ENCODE peak calls at places on chromosomes 11 and 22, in six cellular contexts. U, S, F, C, Q and P are unnamed samples.

GRCh38 chr11:10451399-10452116 is 3.5 kb upstream of the AMPD3 start:
- DNase-seq in U (no peak), S (no peak), F (no peak), C (no peak), Q (no peak), P (no peak)

GRCh38 chr11:12617632-12618031 is 56.6 kb upstream of the TEAD1 start:
- DNase-seq in U (no peak), S (no peak), F (no peak), C (no peak), Q (no peak), P (no peak)

GRCh38 chr11:76629133-76629852 is 41.3 kb downstream of the LRRC32 start:
- DNase-seq in U (peak), S (no peak), F (no peak), C (peak), Q (no peak), P (no peak)

GRCh38 chr11:12430912-12431311 is 53.5 kb downstream of the PARVA start:
- DNase-seq in U (peak), S (no peak), F (peak), C (peak), Q (peak), P (no peak)

GRCh38 chr11:114553642-114554041 is 6.0 kb downstream of the NXPE1 start:
- DNase-seq in U (peak), S (no peak), F (no peak), C (no peak), Q (no peak), P (no peak)

GRCh38 chr22:38700271-38700788 is 413 bp downstream of the JOSD1 start:
- DNase-seq in U (peak), S (no peak), F (no peak), C (peak), Q (no peak), P (no peak)

GRCh38 chr22:36362819-36363377 is 24.9 kb downstream of the MYH9 start:
- DNase-seq in U (peak), S (no peak), F (no peak), C (no peak), Q (no peak), P (no peak)

GRCh38 chr11:72787262-72788104 is 6.4 kb downstream of the STARD10 start:
- DNase-seq in U (no peak), S (no peak), F (peak), C (no peak), Q (no peak), P (no peak)

GRCh38 chr11:79708319-79708928 is 267.6 kb upstream of the TENM4 start:
- DNase-seq in U (peak), S (peak), F (peak), C (peak), Q (no peak), P (no peak)

GRCh38 chr22:29798318-29798717 is 31.1 kb downstream of the UQCR10 start:
- DNase-seq in U (no peak), S (no peak), F (no peak), C (peak), Q (no peak), P (no peak)

GRCh38 chr11:130121430-130121978 is 38.1 kb upstream of the ST14 start:
- DNase-seq in U (peak), S (no peak), F (no peak), C (peak), Q (no peak), P (no peak)

GRCh38 chr11:134890446-134890845 is 478.4 kb upstream of the B3GAT1 start:
- DNase-seq in U (no peak), S (no peak), F (no peak), C (no peak), Q (no peak), P (no peak)

GRCh38 chr22:41361716-41362310 is 19.9 kb upstream of the TEF start:
- DNase-seq in U (peak), S (no peak), F (no peak), C (peak), Q (no peak), P (no peak)

GRCh38 chr22:20532256-20532993 is 25.0 kb downstream of the MED15 start:
- DNase-seq in U (peak), S (no peak), F (no peak), C (no peak), Q (no peak), P (no peak)

GRCh38 chr22:49645257-49645656 is 182.4 kb downstream of the BRD1 start:
- DNase-seq in U (no peak), S (no peak), F (no peak), C (no peak), Q (no peak), P (no peak)

GRCh38 chr22:31692186-31692886 is 30.3 kb upstream of the PISD start:
- DNase-seq in U (peak), S (no peak), F (no peak), C (peak), Q (no peak), P (no peak)

GRCh38 chr22:45717787-45718186 is 46.2 kb downstream of the ATXN10 start:
- DNase-seq in U (peak), S (no peak), F (no peak), C (peak), Q (no peak), P (no peak)

GRCh38 chr22:50481440-50482106 is at the start of gene ADM2:
- DNase-seq in U (peak), S (no peak), F (peak), C (peak), Q (peak), P (no peak)

GRCh38 chr22:48717076-48717810 is 1110.4 kb downstream of the BRD1 start:
- DNase-seq in U (no peak), S (no peak), F (no peak), C (no peak), Q (no peak), P (no peak)

GRCh38 chr22:45319319-45319675 is 9.6 kb downstream of the FAM118A start:
- DNase-seq in U (peak), S (no peak), F (no peak), C (peak), Q (no peak), P (no peak)

GRCh38 chr22:23838686-23839468 is at the start of gene DERL3:
- DNase-seq in U (peak), S (peak), F (peak), C (peak), Q (peak), P (peak)

GRCh38 chr22:23836281-23836680 is 2.5 kb downstream of the DERL3 start:
- DNase-seq in U (no peak), S (no peak), F (no peak), C (no peak), Q (no peak), P (no peak)

GRCh38 chr22:23837911-23838685 is 708 bp downstream of the DERL3 start:
- DNase-seq in U (no peak), S (no peak), F (no peak), C (no peak), Q (no peak), P (no peak)

GRCh38 chr22:23836692-23837495 is 1.9 kb downstream of the DERL3 start:
- DNase-seq in U (no peak), S (no peak), F (no peak), C (no peak), Q (no peak), P (no peak)

DNA sequence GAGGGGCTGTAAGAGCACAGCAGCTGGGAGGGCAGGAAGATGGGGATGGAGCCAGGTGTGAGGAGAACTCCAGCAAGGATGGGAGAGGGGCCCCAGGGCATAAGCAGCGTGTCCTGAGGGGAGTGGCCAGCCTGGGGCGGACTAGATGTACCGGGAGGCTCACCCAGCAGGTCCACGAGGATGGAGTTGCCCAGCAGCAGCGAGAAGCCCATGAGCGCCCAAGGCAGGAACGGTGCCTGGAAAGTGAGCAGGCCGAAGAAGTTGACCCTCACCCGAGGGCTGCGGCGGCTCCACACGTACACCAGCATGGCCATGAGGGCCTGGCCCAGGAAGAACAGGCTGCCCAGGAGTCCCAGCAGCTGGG is 1.3 kb downstream of the DERL3 start:
- DNase-seq in U (no peak), S (no peak), F (no peak), C (no peak), Q (no peak), P (no peak)
- H3K27ac ChIP-seq in U (no peak), S (peak), F (no peak), C (no peak), Q (no peak), P (no peak)

GRCh38 chr11:6488831-6489230 is 7.5 kb downstream of the TIMM10B start:
- DNase-seq in U (no peak), S (no peak), F (no peak), C (no peak), Q (no peak), P (no peak)
- H3K27ac ChIP-seq in U (no peak), S (no peak), F (no peak), C (no peak), Q (no peak), P (no peak)

GRCh38 chr11:96293583-96293982 is 49.4 kb downstream of the MAML2 start:
- DNase-seq in U (peak), S (no peak), F (no peak), C (peak), Q (no peak), P (no peak)
- H3K27ac ChIP-seq in U (peak), S (no peak), F (no peak), C (no peak), Q (no peak), P (peak)

DNA sequence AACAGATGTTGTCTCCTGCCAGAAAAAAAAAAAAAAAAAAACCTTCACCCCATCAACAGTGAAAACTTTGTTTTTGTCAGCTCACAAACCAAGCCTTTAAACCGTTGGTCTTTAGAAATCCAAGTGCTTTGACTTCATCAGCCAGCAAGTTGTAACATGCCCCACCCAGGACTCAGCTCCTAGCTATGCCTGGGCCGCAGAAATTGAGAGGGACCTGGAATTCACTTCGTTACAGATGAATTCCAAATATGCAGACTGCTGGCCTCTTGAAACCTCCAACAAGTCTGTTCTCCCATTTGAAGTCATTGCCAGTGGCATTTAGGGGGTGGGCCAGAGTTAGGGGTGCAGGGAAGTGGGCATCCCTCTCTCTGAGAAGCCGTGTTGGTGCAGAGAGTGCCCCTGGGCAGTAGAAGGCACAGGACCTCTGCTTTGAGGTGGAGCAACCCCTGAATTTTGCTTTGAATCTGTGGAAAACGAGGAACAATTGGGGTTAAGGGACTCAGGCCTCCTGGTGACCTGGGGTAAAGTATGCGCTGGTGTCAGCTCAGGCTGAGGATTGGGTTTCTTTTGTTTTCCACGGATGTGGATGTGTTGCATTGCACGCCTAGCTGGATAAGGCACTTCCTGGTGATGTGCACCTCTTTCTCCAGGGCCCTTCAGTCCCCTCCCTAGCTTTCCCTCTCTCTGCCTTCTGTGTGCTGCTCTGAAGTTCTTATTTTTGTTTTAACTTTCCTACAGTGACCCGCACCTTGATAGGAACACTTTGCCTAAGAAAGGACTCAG is 109.5 kb downstream of the DBX1 start:
- DNase-seq in U (no peak), S (no peak), F (no peak), C (no peak), Q (peak), P (no peak)
- H3K27ac ChIP-seq in U (no peak), S (no peak), F (no peak), C (peak), Q (no peak), P (peak)

GRCh38 chr22:23257889-23258825 is 77.8 kb downstream of the BCR start:
- DNase-seq in U (no peak), S (no peak), F (no peak), C (no peak), Q (no peak), P (no peak)

GRCh38 chr22:23258826-23259170 is 78.5 kb downstream of the BCR start:
- DNase-seq in U (no peak), S (no peak), F (no peak), C (no peak), Q (no peak), P (no peak)

GRCh38 chr22:23256986-23257888 is 76.9 kb downstream of the BCR start:
- DNase-seq in U (peak), S (no peak), F (no peak), C (no peak), Q (no peak), P (no peak)

GRCh38 chr22:23255506-23255905 is 75.2 kb downstream of the BCR start:
- DNase-seq in U (no peak), S (no peak), F (no peak), C (no peak), Q (no peak), P (no peak)

DNA sequence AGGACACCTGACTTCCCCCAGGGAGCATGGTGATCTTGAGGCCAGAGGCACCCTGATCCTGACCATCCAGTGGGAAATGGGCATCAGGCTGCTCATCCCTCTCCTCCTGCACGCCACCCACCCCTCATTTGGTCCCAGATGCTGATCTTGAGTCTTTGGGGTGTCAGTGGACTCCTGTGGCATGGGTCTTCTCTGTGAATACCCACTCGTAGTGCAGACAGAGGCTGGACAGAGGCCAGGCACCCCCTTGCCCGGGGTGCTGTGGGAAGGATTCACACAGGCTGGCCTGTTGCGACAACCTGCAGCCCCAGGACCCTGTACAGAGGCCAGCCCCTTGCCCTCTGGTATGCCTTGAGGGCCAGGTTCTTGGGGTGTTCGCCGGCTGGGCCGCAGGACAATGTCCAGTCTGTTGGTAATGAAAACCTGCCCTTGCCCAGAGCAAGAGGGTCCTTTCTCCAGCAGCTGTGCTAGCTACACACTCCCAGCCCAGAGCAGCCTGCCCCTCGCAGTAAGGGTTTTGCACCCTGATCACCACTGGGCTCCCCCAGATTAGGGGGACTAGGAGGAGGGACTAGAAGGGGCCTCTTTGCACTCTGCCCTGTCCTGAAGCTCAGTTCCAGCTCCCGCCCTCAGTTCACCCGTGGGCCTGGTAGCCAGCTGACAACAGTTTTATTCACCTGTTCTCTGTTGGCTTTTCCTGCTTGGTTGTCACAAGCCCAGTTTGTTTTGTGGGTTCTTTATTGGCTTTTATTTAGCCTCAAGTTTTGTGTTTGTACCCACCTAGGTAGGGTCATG is 76.0 kb downstream of the BCR start:
- DNase-seq in U (no peak), S (no peak), F (no peak), C (no peak), Q (no peak), P (no peak)
- H3K27ac ChIP-seq in U (peak), S (no peak), F (no peak), C (peak), Q (peak), P (no peak)

GRCh38 chr22:43365715-43366440 is 22.7 kb upstream of the SCUBE1 start:
- DNase-seq in U (no peak), S (no peak), F (no peak), C (no peak), Q (no peak), P (no peak)

DNA sequence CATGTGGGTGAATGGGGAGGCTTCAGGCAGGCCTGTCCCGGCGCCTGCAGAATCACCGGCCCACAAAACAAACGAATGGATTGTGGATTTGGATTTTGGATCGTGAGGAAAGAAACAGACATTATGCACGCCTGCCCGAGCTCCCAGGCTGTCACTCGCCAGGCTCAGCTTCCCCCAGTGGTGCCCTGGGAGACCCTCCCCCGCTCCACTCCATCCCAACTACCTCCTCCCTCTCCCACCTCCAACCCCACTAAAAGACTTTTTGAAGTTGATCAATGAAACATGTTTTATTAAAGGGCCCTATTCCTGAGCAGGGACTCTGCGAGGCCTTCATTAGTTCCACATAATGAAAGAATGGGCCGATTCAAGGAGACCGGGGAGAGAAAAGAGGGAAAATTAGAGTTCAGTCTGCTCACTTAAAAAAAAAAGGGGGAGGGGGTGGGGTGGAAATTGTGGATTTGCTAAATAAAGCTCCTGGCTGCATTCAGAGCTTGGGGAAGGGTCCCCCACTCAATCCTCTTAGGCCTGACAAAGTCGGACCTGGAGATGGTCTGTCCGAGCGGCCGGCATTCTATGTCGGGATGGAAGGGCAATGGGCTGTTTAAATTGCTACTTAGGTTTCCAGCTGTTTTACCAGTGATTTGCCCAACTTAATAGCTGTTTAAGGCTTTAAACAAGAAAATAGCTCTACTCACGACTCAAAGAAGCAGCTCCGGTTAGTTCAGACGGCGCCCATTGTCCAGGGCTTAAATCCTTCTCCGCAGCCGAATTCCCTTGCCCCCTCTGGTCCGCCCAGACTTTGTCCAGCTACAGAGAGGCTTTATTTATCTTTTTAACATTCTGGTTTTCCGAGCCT is 20.6 kb upstream of the SCUBE1 start:
- DNase-seq in U (no peak), S (no peak), F (no peak), C (no peak), Q (no peak), P (no peak)
- H3K27ac ChIP-seq in U (no peak), S (no peak), F (no peak), C (no peak), Q (no peak), P (no peak)

GRCh38 chr11:122743949-122744876 is 88.7 kb downstream of the UBASH3B start:
- DNase-seq in U (no peak), S (peak), F (no peak), C (no peak), Q (no peak), P (no peak)
- H3K27ac ChIP-seq in U (no peak), S (peak), F (no peak), C (no peak), Q (no peak), P (no peak)

DNA sequence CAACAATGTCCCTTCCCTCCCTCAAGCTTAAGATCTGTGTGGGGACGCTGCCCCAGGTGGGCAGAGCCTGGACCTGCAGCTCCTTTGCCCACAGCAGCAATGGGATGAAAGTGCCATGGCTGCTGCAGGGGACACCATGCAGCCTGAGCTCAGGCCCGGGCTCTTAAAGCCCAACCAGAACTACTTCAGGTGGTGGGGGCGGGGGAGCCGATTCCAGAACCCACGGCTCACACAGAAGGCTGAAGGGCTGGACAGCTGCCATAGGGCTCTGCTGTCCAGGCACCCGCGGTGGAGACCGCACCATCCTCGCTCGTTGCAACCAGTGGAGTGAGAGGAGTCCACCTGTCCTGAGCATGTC is 12.5 kb downstream of the CHID1 start:
- DNase-seq in U (peak), S (no peak), F (peak), C (peak), Q (no peak), P (no peak)
- H3K27ac ChIP-seq in U (no peak), S (no peak), F (no peak), C (no peak), Q (no peak), P (no peak)

GRCh38 chr11:74459584-74459983 is 7.8 kb downstream of the KCNE3 start:
- DNase-seq in U (no peak), S (no peak), F (no peak), C (peak), Q (no peak), P (no peak)
- H3K27ac ChIP-seq in U (no peak), S (no peak), F (no peak), C (no peak), Q (no peak), P (no peak)

GRCh38 chr11:94599510-94599909 is 32.3 kb downstream of the PIWIL4 start:
- DNase-seq in U (no peak), S (no peak), F (no peak), C (no peak), Q (no peak), P (no peak)
- H3K27ac ChIP-seq in U (no peak), S (no peak), F (no peak), C (peak), Q (no peak), P (no peak)